ENCODE peak calls at places on chromosomes 5 and 9, in seven cellular contexts. K is CD8-positive, alpha-beta T cell; Z is iPS-NIHi11; Q is anterior cingulate cortex; H is psoas muscle; W is ecto neural progenitor cell; J is activated CD4-positive, alpha-beta T cell treated with anti-CD3 and anti-CD28 coated beads for 48 hours. D is an unnamed sample.

GRCh38 chr5:174520420-174521396 is 203.7 kb upstream of the MSX2 start:
- DNase-seq in Z (peak; percentile 70), J (no peak), K (no peak), Q (no peak), H (no peak), W (peak; percentile 82), D (peak; percentile 47)

GRCh38 chr5:29197636-29198035 is 1995.8 kb upstream of the CDH6 start:
- DNase-seq in H (no peak), Q (no peak), Z (no peak), J (no peak), K (no peak), W (no peak), D (no peak)

GRCh38 chr5:150349681-150350275 is 7.7 kb upstream of the TCOF1 start:
- DNase-seq in Z (no peak), Q (no peak), J (no peak), H (no peak), W (no peak), K (no peak), D (no peak)

GRCh38 chr9:35826071-35826701 is 2.3 kb downstream of the FAM221B start:
- DNase-seq in Q (no peak), Z (peak; percentile 41), H (no peak), W (no peak), K (no peak), J (peak; percentile 29), D (no peak)

GRCh38 chr9:23492126-23493002 is 333.7 kb downstream of the ELAVL2 start:
- DNase-seq in W (no peak), Z (peak; percentile 40), J (no peak), H (no peak), K (no peak), Q (no peak), D (no peak)

GRCh38 chr9:124880501-124880900 is 18.6 kb downstream of the ARPC5L start:
- DNase-seq in J (no peak), W (no peak), Q (no peak), H (no peak), K (no peak), Z (peak; percentile 76), D (no peak)

GRCh38 chr5:130279386-130279785 is 375.1 kb downstream of the CHSY3 start:
- DNase-seq in W (no peak), J (no peak), H (no peak), Q (no peak), Z (no peak), K (no peak), D (no peak)

GRCh38 chr5:82045526-82046267 is 73.9 kb downstream of the ATG10 start:
- DNase-seq in H (no peak), K (no peak), W (no peak), Z (no peak), J (no peak), Q (no peak), D (no peak)

GRCh38 chr5:128546658-128547281 is 8.7 kb upstream of the FBN2 start:
- DNase-seq in H (no peak), Z (no peak), W (no peak), K (no peak), Q (no peak), J (no peak), D (no peak)

GRCh38 chr9:72596451-72597180 is 75.2 kb downstream of the TMC1 start:
- DNase-seq in K (no peak), Z (no peak), H (no peak), J (no peak), W (no peak), Q (no peak), D (no peak)

GRCh38 chr5:172546196-172546595 is 91.9 kb upstream of the SH3PXD2B start:
- DNase-seq in Q (no peak), W (no peak), K (no peak), H (no peak), J (no peak), Z (no peak), D (no peak)

GRCh38 chr5:20572560-20572959 is 584.6 kb upstream of the CDH18 start:
- DNase-seq in K (no peak), H (no peak), J (no peak), Q (no peak), Z (peak; percentile 6), W (no peak), D (no peak)

GRCh38 chr9:95137587-95138145 is 179.8 kb downstream of the FANCC start:
- DNase-seq in Q (no peak), Z (no peak), H (no peak), W (no peak), K (no peak), J (no peak), D (no peak)

GRCh38 chr5:142618125-142618524 is 67.8 kb downstream of the FGF1 start:
- DNase-seq in J (peak; percentile 68), Z (no peak), H (no peak), W (no peak), Q (no peak), K (no peak), D (no peak)

GRCh38 chr9:73080110-73080683 is 71.5 kb upstream of the ANXA1 start:
- DNase-seq in Q (no peak), W (no peak), J (no peak), Z (peak; percentile 10), H (no peak), K (no peak), D (no peak)

GRCh38 chr5:143054480-143054941 is 284.3 kb downstream of the ARHGAP26 start:
- DNase-seq in W (no peak), H (no peak), Q (no peak), Z (no peak), J (peak; percentile 48), K (no peak), D (no peak)